ENCODE peak calls at places on chromosomes 1 and 21, in five cellular contexts. I, W, Z, L and R are unnamed samples. For H3K27me3, the result is how much of the 10 kb centered on the place peaks cover.

GRCh38 chr21:40531421-40531820 is 315.5 kb downstream of the DSCAM start:
- DNase-seq in I (no peak), W (no peak), Z (peak), L (no peak), R (no peak)

GRCh38 chr1:237672748-237673147 is 218.0 kb downstream of the ZP4 start:
- DNase-seq in I (no peak), L (no peak), Z (no peak), W (no peak), R (no peak)

GRCh38 chr1:167455786-167456446 is 62.4 kb downstream of the CD247 start:
- DNase-seq in W (peak), L (no peak), Z (peak), I (no peak), R (no peak)

GRCh38 chr1:65983500-65983899 is 190.8 kb downstream of the PDE4B start:
- DNase-seq in L (no peak), W (no peak), Z (no peak), I (no peak), R (no peak)

GRCh38 chr1:178999061-178999460 is 26.6 kb upstream of the FAM20B start:
- DNase-seq in L (no peak), W (no peak), I (no peak), Z (no peak), R (no peak)

GRCh38 chr1:219340796-219341195 is 167.1 kb downstream of the LYPLAL1 start:
- DNase-seq in Z (peak), L (no peak), W (peak), I (no peak), R (peak)

GRCh38 chr1:155241069-155241679 is 14.1 kb downstream of the ENTREP3 start:
- DNase-seq in L (peak), Z (peak), I (no peak), W (peak), R (peak)

GRCh38 chr1:12132078-12132477 is 34.7 kb upstream of the TNFRSF1B start:
- DNase-seq in Z (peak), I (no peak), W (peak), L (no peak), R (no peak)

GRCh38 chr1:16915627-16915973 is 6.1 kb upstream of the CROCC start:
- DNase-seq in Z (no peak), I (no peak), W (no peak), L (no peak), R (no peak)

GRCh38 chr1:93991269-93991668 is 82.0 kb upstream of the GCLM start:
- DNase-seq in L (no peak), Z (no peak), I (no peak), W (no peak), R (no peak)

GRCh38 chr1:158150512-158150911 is 30.2 kb upstream of the CD1D start:
- DNase-seq in I (no peak), L (no peak), W (no peak), Z (no peak), R (no peak)

GRCh38 chr1:210685295-210685650 is 356.6 kb downstream of the HHAT start:
- DNase-seq in W (no peak), L (no peak), Z (no peak), I (no peak), R (no peak)

GRCh38 chr1:83959824-83960441 is 39.0 kb downstream of the TTLL7 start:
- DNase-seq in Z (peak), I (no peak), L (no peak), W (peak), R (peak)

GRCh38 chr21:39096754-39097153 is 86.5 kb downstream of the PSMG1 start:
- DNase-seq in I (no peak), Z (no peak), L (no peak), W (no peak), R (no peak)

GRCh38 chr1:229158317-229159294 is 112.3 kb upstream of the RAB4A start:
- DNase-seq in L (peak), I (no peak), Z (no peak), W (peak), R (no peak)

GRCh38 chr1:91065337-91065736 is 43.5 kb upstream of the ZNF644 start:
- DNase-seq in W (no peak), I (no peak), Z (no peak), L (no peak), R (no peak)

GRCh38 chr1:169957884-169958283 is 64.2 kb upstream of the SCYL3 start:
- DNase-seq in Z (no peak), W (no peak), L (no peak), I (no peak), R (no peak)

GRCh38 chr1:6675936-6676335 is 25.7 kb downstream of the DNAJC11 start:
- DNase-seq in W (no peak), Z (no peak), L (no peak), I (no peak), R (no peak)

GRCh38 chr21:31352841-31353240 is 8.8 kb upstream of the TIAM1 start:
- DNase-seq in I (no peak), W (no peak), L (no peak), Z (no peak), R (no peak)

GRCh38 chr1:116134178-116134773 is 23.1 kb downstream of the MAB21L3 start:
- DNase-seq in L (no peak), I (no peak), W (no peak), Z (no peak), R (no peak)

GRCh38 chr1:225494789-225495359 is 67.0 kb upstream of the LBR start:
- DNase-seq in Z (no peak), L (no peak), W (no peak), I (no peak), R (no peak)

GRCh38 chr1:200257235-200257634 is 152.6 kb downstream of the ZNF281 start:
- DNase-seq in W (no peak), Z (no peak), L (no peak), I (no peak), R (no peak)

GRCh38 chr1:45340816-45341215 is 576 bp upstream of the MUTYH start:
- DNase-seq in Z (no peak), L (no peak), I (no peak), W (no peak), R (no peak)

GRCh38 chr1:55287732-55288131 is 72.6 kb upstream of the USP24 start:
- DNase-seq in L (no peak), W (no peak), I (no peak), Z (no peak), R (no peak)

GRCh38 chr1:204650911-204651570 is 34.5 kb downstream of the LRRN2 start:
- DNase-seq in I (no peak), L (no peak), Z (peak), W (peak), R (no peak)

GRCh38 chr21:42515708-42516502 is 2.3 kb downstream of the SLC37A1 start:
- DNase-seq in I (no peak), L (no peak), Z (no peak), W (peak), R (no peak)

GRCh38 chr1:108107658-108108057 is 92.5 kb downstream of the SLC25A24 start:
- DNase-seq in L (no peak), W (peak), I (no peak), Z (peak), R (peak)

GRCh38 chr1:108814343-108815125 is 42.4 kb downstream of the AKNAD1 start:
- DNase-seq in Z (peak), W (peak), I (no peak), L (peak), R (no peak)

GRCh38 chr1:64995316-64995715 is 29.0 kb upstream of the JAK1 start:
- DNase-seq in L (no peak), Z (no peak), W (no peak), I (no peak), R (no peak)

DNA sequence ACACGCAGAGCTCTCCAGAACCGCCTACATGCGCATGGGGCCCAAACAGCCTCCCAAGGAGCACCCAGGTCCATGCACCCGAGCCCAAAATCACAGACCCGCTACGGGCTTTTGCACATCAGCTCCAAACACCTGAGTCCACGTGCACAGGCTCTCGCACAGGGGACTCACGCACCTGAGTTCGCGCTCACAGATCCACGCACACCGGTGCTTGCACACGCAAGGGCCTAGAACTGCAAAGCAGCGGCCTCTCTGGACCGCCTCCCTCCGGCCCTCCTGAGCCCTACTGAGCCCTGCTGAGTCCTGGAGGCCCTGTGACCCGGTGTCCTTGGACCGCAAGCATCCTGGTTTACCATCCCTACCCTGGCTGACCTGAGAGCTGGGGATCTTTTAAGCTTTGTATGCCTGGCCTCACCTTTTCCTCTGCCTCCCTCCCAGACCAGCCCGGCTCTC is 8.3 kb downstream of the OLIG2 start:
- DNase-seq in I (no peak), L (no peak), Z (no peak), W (no peak), R (no peak)
- H3K27me3 ChIP-seq in I (half or more), L (under half), Z (half or more), W (half or more), R (half or more)

DNA sequence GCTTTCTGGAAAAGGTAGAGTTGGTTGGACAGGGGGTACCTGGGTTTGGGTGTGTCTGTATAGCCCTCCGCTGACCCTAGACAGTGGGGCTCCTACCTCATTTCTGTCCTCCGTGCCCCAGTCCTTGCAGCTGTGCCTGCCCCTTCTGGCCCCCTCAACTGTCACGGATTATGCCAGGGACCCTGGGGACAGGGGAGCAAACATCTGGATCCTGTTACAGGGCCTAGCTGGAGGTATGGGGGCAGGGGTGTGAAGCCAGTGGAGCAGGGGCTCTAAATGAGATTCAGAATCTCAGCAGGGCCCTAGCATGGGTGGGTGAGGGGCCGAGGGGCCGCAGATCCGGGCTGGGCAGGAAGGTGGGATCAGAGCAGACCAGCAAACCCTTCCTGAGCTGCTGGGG is 81.0 kb downstream of the TAS1R2 start:
- DNase-seq in L (no peak), I (no peak), Z (no peak), W (no peak), R (no peak)
- H3K27me3 ChIP-seq in L (under half), I (under half), Z (under half), W (under half), R (under half)

GRCh38 chr1:202703191-202703590 is 7.1 kb downstream of the SYT2 start:
- DNase-seq in L (no peak), W (no peak), Z (no peak), I (no peak), R (no peak)
- H3K27me3 ChIP-seq in L (under half), W (half or more), Z (under half), I (under half), R (half or more)

DNA sequence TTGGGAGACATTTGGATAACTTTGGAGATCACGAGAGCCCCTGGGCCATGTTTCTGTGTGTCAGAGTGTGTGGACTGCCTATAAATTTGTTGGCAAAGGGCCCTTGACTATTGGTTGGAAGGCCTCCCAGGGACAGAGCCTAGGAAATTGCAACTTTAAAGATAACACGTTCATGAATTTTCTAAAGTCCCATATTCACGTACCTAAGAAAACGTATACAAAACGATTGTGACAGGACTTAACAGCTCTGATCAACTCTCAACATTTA is 55.8 kb downstream of the DOP1B start:
- DNase-seq in W (no peak), L (no peak), I (no peak), Z (no peak), R (no peak)
- H3K27me3 ChIP-seq in W (under half), L (under half), I (under half), Z (under half), R (under half)

GRCh38 chr1:2850502-2850901 is 49.0 kb upstream of the TTC34 start:
- DNase-seq in Z (no peak), L (no peak), W (no peak), I (no peak), R (no peak)
- H3K27me3 ChIP-seq in Z (under half), L (under half), W (under half), I (under half), R (under half)